ENCODE peak calls at places on chromosomes 12 and 14, in eight cellular contexts. U is A549, O is tibial nerve, C is esophagus squamous epithelium, X is HepG2, Z is thyroid gland, K is gastrocnemius medialis, N is body of pancreas. V is an unnamed sample. For H3K9me3, the result is how much of the 10 kb centered on the place peaks cover.

GRCh38 chr12:104498211-104498801 is 41.6 kb downstream of the CHST11 start:
- DNase-seq in U (no peak), O (no peak), C (no peak), X (no peak), Z (no peak), K (no peak), N (no peak), V (no peak)

GRCh38 chr14:96876747-96877146 is 79.6 kb downstream of the VRK1 start:
- DNase-seq in U (no peak), O (no peak), C (no peak), X (peak), Z (no peak), K (no peak), N (no peak), V (no peak)

GRCh38 chr12:129776977-129777667 is 126.7 kb downstream of the TMEM132D start:
- DNase-seq in U (no peak), O (no peak), C (no peak), X (no peak), Z (no peak), K (no peak), N (no peak), V (no peak)

GRCh38 chr12:49190317-49190716 is 1.4 kb upstream of the TUBA1A start:
- DNase-seq in U (no peak), O (no peak), C (no peak), X (no peak), Z (no peak), K (no peak), N (no peak), V (peak)

GRCh38 chr12:15688202-15688736 is 100.9 kb downstream of the EPS8 start:
- DNase-seq in U (no peak), O (peak), C (no peak), X (no peak), Z (no peak), K (peak), N (peak), V (peak)

GRCh38 chr14:79596531-79596930 is 614.8 kb downstream of the DIO2 start:
- DNase-seq in U (no peak), O (no peak), C (no peak), X (no peak), Z (no peak), K (no peak), N (no peak), V (no peak)

GRCh38 chr12:45991289-45992249 is 1.2 kb upstream of the SCAF11 start:
- DNase-seq in U (peak), O (peak), C (peak), X (peak), Z (peak), K (peak), N (peak), V (peak)

GRCh38 chr12:8823565-8824300 is 1.3 kb downstream of the A2ML1 start:
- DNase-seq in U (no peak), O (no peak), C (no peak), X (no peak), Z (peak), K (no peak), N (peak), V (peak)

GRCh38 chr12:4114986-4115385 is 158.6 kb upstream of the CCND2 start:
- DNase-seq in U (no peak), O (no peak), C (no peak), X (no peak), Z (no peak), K (no peak), N (no peak), V (no peak)

GRCh38 chr14:93959239-93960107 is 16.9 kb downstream of the ASB2 start:
- DNase-seq in U (peak), O (no peak), C (peak), X (peak), Z (peak), K (peak), N (peak), V (peak)

GRCh38 chr14:95683793-95684192 is 2.4 kb upstream of the TCL1B start:
- DNase-seq in U (peak), O (no peak), C (no peak), X (peak), Z (no peak), K (no peak), N (peak), V (peak)

GRCh38 chr12:12537421-12537820 is 25.2 kb downstream of the DUSP16 start:
- DNase-seq in U (no peak), O (no peak), C (no peak), X (no peak), Z (no peak), K (no peak), N (no peak), V (no peak)

GRCh38 chr12:97313471-97314190 is 149.0 kb upstream of the RMST start:
- DNase-seq in U (no peak), O (no peak), C (no peak), X (peak), Z (no peak), K (no peak), N (no peak), V (no peak)

GRCh38 chr12:130747867-130748740 is 32.0 kb upstream of the RIMBP2 start:
- DNase-seq in U (peak), O (peak), C (no peak), X (peak), Z (peak), K (peak), N (peak), V (peak)

GRCh38 chr12:108622425-108622824 is 11.3 kb downstream of the SELPLG start:
- DNase-seq in U (no peak), O (no peak), C (no peak), X (peak), Z (no peak), K (no peak), N (no peak), V (no peak)

GRCh38 chr12:131425468-131425867 is 285.4 kb upstream of the SFSWAP start:
- DNase-seq in U (no peak), O (no peak), C (no peak), X (no peak), Z (no peak), K (no peak), N (no peak), V (no peak)

GRCh38 chr12:6292606-6293005 is 17.9 kb upstream of the PLEKHG6 start:
- DNase-seq in U (no peak), O (no peak), C (no peak), X (peak), Z (no peak), K (no peak), N (no peak), V (no peak)

GRCh38 chr14:59269431-59269830 is 81.0 kb downstream of the DAAM1 start:
- DNase-seq in U (no peak), O (no peak), C (no peak), X (no peak), Z (no peak), K (no peak), N (no peak), V (no peak)

GRCh38 chr12:52054838-52055741 is 3.8 kb downstream of the NR4A1 start:
- DNase-seq in U (no peak), O (no peak), C (no peak), X (no peak), Z (no peak), K (no peak), N (peak), V (peak)

GRCh38 chr14:92481386-92481785 is 32.2 kb upstream of the RIN3 start:
- DNase-seq in U (no peak), O (no peak), C (no peak), X (no peak), Z (no peak), K (no peak), N (no peak), V (peak)

DNA sequence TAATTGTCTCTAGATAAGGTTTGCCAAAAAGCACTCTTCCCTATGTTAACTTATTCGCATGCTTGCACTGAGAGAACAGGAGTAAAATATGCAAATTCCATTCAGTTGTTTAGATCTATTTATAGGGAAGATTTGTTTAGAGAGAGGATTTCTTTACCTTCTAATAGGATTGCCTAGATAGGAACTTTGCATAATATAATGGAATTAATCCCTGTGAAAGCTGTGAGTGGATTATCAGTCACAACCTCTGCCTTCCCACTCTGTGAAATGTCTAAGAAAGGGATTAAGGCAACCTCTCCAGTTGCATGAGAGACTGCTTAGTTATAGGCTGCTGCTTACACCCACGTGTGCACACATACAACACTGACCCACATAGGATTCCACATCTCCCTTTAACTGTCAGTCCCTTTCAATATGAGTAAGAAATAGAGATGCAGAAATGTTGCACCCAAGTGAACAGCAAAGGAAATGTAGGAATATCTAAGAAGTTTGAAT is 83.2 kb downstream of the ALG10B start:
- DNase-seq in U (no peak), O (no peak), C (no peak), X (no peak), Z (no peak), K (no peak), N (no peak), V (no peak)
- TF ChIP-seq POLR2A in U (no peak), O (no peak), C (no peak), X (no peak), Z (no peak), K (no peak), N (no peak), V (no peak)

GRCh38 chr12:110012137-110012536 is 12.9 kb downstream of the ANKRD13A start:
- DNase-seq in U (no peak), O (no peak), C (no peak), X (peak), Z (peak), K (no peak), N (no peak), V (no peak)
- H3K4me3 ChIP-seq in U (no peak), O (no peak), C (no peak), X (no peak), Z (no peak), K (no peak), N (no peak), V (no peak)

DNA sequence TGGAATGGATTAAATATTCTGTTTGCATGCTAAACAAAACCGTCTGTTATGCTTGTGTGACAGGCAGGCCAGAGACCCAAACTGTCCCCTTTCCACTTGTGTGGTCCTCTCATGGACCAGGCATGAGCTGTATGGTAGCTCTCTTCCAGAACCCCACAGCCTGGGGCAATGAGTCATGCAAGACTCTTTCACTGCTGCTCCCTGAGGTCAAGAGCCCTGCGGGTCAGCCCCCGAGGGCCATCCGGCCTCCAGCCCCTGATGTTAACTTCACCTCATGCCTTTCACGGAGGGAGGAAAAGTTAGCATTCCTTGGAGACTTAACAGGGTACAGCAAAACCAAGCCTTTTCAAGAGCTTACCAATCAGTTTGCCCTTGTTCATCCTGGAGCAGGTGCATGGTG is 239.1 kb upstream of the DIO3 start:
- DNase-seq in U (no peak), O (no peak), C (no peak), X (no peak), Z (no peak), K (no peak), N (no peak), V (no peak)
- H3K9me3 ChIP-seq in U (under half), O (under half), C (under half), X (under half), Z (under half), K (under half), N (under half), V (under half)

DNA sequence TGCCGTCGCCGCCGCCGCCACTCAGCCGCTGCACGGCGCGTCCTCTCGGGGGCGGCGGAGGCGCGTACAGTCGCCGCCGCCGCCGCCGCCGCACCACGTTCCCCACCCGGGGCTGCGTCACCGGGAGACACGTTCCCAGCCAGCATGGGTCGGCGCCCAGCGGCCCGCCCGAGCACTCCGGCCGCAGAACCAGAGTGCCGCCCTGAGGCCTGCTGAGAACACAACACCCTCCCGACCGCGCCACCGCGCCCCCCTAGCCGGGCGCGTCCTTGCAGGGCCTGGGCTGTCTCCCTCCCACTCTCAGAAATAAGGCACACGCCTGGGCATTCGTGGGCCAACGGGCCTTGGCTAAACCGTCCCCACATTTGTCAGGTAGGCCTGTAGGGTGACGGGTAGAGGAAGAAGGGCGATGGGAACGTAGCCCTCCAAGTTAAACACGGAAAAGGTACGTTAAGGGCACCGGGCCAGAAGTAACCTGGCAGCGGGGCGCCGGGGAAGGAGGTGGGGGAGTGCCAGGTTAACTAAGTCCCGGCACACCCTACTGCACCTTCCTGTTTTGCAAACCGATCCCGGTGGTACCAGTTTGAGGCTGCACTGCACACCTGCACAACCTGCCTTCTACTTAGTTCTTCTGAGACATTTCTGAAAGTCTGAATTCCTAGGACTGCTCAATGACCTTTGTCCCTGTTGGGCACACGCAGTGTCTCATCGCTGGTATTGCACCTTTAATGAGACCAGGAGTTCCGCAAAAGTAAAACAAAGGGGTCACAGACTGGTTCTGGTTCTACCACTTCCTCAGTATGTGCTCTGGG is at the start of gene MAP4K5:
- DNase-seq in U (peak), O (peak), C (peak), X (peak), Z (peak), K (peak), N (peak), V (peak)
- TF ChIP-seq POLR2A in U (peak), O (peak), C (no peak), X (peak), Z (peak), K (peak), N (peak), V (peak)

GRCh38 chr12:68565391-68565903 is 45.3 kb upstream of the RAP1B start:
- DNase-seq in U (no peak), O (no peak), C (no peak), X (no peak), Z (no peak), K (no peak), N (no peak), V (peak)
- H3K4me3 ChIP-seq in U (no peak), O (no peak), C (no peak), X (no peak), Z (no peak), K (no peak), N (no peak), V (no peak)